ENCODE peak calls at places on chromosomes 11 and 22, in four cellular contexts. One of them, this sample, is unnamed.

GRCh38 chr11:48020092-48020755 is 39.9 kb downstream of the PTPRJ start:
- DNase-seq in A549: no peak
- DNase-seq in HepG2: no peak
- DNase-seq in GM12878: peak; percentile 66
- DNase-seq in this sample: peak; percentile 98

GRCh38 chr11:85826096-85826855 is 15.3 kb upstream of the SYTL2 start:
- DNase-seq in A549: peak; percentile 84
- DNase-seq in HepG2: no peak
- DNase-seq in GM12878: no peak
- DNase-seq in this sample: no peak

GRCh38 chr11:96200243-96200642 is 142.8 kb downstream of the MAML2 start:
- DNase-seq in HepG2: no peak
- DNase-seq in GM12878: no peak
- DNase-seq in A549: no peak
- DNase-seq in this sample: no peak

GRCh38 chr11:76321820-76322524 is 59.0 kb downstream of the THAP12 start:
- DNase-seq in GM12878: no peak
- DNase-seq in HepG2: no peak
- DNase-seq in A549: no peak
- DNase-seq in this sample: no peak

GRCh38 chr22:23380911-23381310 is 199.2 kb downstream of the IGLL1 start:
- DNase-seq in A549: no peak
- DNase-seq in HepG2: no peak
- DNase-seq in GM12878: no peak
- DNase-seq in this sample: no peak

GRCh38 chr11:131943296-131943695 is 572.9 kb downstream of the NTM start:
- DNase-seq in A549: no peak
- DNase-seq in GM12878: no peak
- DNase-seq in HepG2: no peak
- DNase-seq in this sample: no peak

GRCh38 chr11:83026229-83026628 is 45.5 kb downstream of the RAB30 start:
- DNase-seq in A549: no peak
- DNase-seq in HepG2: no peak
- DNase-seq in GM12878: no peak
- DNase-seq in this sample: no peak

GRCh38 chr11:13962562-13963168 is at the start of gene SPON1:
- DNase-seq in A549: no peak
- DNase-seq in HepG2: no peak
- DNase-seq in GM12878: no peak
- DNase-seq in this sample: no peak

GRCh38 chr11:91857194-91857593 is 367.4 kb upstream of the FAT3 start:
- DNase-seq in A549: no peak
- DNase-seq in GM12878: no peak
- DNase-seq in HepG2: no peak
- DNase-seq in this sample: no peak

GRCh38 chr22:50294319-50294656 is 13.2 kb downstream of the PLXNB2 start:
- DNase-seq in HepG2: no peak
- DNase-seq in A549: no peak
- DNase-seq in GM12878: no peak
- DNase-seq in this sample: no peak

GRCh38 chr11:34363363-34364084 is 5.7 kb upstream of the ABTB2 start:
- DNase-seq in HepG2: peak; percentile 76
- DNase-seq in A549: no peak
- DNase-seq in GM12878: no peak
- DNase-seq in this sample: peak; percentile 21

GRCh38 chr11:76048763-76049162 is 157.5 kb downstream of the WNT11 start:
- DNase-seq in HepG2: no peak
- DNase-seq in GM12878: no peak
- DNase-seq in A549: no peak
- DNase-seq in this sample: peak; percentile 66

GRCh38 chr11:77040401-77040777 is 6.2 kb downstream of the B3GNT6 start:
- DNase-seq in GM12878: no peak
- DNase-seq in A549: no peak
- DNase-seq in HepG2: no peak
- DNase-seq in this sample: no peak

GRCh38 chr11:9260182-9261146 is 4.7 kb downstream of the DENND5A start:
- DNase-seq in A549: no peak
- DNase-seq in GM12878: no peak
- DNase-seq in HepG2: no peak
- DNase-seq in this sample: no peak

GRCh38 chr11:116215471-116216113 is 557.2 kb downstream of the BUD13 start:
- DNase-seq in HepG2: no peak
- DNase-seq in A549: no peak
- DNase-seq in GM12878: no peak
- DNase-seq in this sample: no peak

GRCh38 chr11:20367313-20367948 is 3.9 kb downstream of the HTATIP2 start:
- DNase-seq in A549: peak; percentile 90
- DNase-seq in HepG2: peak; percentile 24
- DNase-seq in GM12878: no peak
- DNase-seq in this sample: peak; percentile 64

GRCh38 chr11:114251797-114252327 is 44.3 kb upstream of the NNMT start:
- DNase-seq in HepG2: no peak
- DNase-seq in A549: no peak
- DNase-seq in GM12878: no peak
- DNase-seq in this sample: no peak

GRCh38 chr22:18152519-18152918 is 2.5 kb downstream of the USP18 start:
- DNase-seq in HepG2: no peak
- DNase-seq in A549: no peak
- DNase-seq in GM12878: peak; percentile 26
- DNase-seq in this sample: no peak

DNA sequence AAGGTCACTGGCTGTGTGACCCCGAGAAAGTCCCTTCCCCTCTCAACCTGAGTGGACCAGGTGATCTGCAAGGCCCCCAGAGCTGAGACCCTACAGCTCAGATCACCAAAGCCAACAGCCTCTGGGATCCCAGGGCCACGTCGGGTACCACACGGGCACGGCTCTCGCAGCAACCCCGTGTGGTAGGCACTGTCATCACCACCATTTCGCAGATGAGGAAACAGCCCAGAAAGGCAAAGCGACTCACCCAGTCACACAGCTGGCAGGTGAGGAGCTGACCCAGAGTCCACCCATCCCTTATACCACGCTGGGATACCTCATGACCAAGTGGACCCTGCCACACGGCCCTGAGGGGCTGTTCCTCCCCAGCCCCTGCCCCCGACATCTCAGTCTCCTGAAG is 2.8 kb downstream of the ATP5MGL start:
- DNase-seq in A549: no peak
- DNase-seq in HepG2: no peak
- DNase-seq in GM12878: no peak
- DNase-seq in this sample: no peak
- TF ChIP-seq MYC in A549: no peak
- TF ChIP-seq MYC in HepG2: no peak
- TF ChIP-seq MYC in GM12878: no peak
- TF ChIP-seq MYC in this sample: no peak

DNA sequence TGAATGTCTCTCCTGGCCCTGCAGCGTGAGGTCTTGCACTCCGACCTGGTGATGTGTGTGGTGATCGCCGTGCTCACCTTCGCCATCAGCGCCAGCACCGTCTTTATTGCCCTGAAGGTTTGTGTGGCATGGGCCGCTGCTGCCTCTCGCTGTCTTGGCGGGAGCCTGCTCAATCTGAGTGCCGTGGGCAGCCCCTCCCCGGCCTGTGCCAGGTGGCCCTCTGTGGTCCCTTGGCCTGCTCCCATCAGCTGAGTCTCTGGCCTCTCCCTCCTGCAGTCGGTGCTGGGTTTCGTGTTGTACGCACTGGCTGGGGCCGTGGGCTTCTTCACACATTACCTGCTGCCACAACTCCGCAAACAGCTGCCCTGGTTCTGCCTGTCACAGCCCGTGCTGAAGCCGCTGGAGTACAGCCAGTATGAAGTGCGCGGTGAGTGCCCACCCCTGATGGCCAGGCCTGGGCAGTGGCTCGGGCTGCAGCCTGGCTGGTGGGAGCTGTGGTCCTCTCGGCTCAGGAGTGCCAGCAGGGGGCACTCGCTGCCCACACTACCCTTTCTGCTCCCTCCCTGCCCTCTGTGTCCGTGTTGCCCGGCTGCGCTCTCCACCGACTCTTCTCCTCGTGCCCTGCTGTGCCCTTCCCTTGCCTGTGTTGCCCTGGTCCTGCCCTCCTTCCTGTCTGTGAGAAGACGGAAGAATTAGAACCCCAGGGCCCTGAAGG is 10.2 kb downstream of the PCNX3 start:
- DNase-seq in GM12878: no peak
- DNase-seq in A549: peak; percentile 69
- DNase-seq in HepG2: no peak
- DNase-seq in this sample: peak; percentile 60
- TF ChIP-seq CTCF in GM12878: peak; percentile 87
- TF ChIP-seq CTCF in A549: peak; percentile 62
- TF ChIP-seq CTCF in HepG2: peak; percentile 76
- TF ChIP-seq CTCF in this sample: peak; percentile 66

DNA sequence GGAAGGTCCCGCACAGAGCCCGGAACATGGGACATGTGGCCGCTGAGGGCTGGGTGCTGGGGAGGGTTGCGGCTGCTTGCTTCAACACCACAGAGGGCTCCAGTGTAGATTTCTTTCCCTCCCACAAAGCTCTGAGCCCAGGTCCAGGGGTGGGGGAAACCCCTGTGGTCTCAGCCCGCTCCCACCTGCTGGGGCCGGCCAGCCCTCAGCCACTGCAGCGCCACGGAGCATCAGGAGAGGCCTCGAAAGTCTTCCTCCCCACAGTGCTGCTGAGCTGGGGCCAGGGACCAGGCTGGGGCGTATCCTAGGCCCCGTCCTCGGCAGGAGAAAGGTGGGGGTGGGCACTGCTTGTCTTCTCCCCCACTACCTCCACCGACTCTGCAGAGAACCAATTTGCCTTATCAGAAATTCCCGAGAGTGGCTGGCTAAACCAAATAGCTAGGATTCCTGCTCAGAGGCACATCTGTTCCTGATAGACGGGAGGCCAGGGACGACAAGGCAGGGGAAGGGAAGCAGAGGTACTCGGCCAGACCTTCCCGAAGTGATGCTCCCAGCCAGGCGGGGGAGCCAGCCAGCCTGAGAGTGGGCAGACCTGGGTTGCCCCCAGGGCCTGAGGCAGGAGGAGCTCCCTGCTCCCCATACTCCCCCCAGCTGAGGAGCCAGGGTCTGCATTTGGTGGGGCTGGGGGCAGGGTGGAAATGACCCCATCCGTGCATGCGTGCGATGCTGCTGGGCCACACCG is 18.7 kb downstream of the IGF2 start:
- DNase-seq in A549: no peak
- DNase-seq in GM12878: no peak
- DNase-seq in HepG2: no peak
- DNase-seq in this sample: no peak
- TF ChIP-seq MYC in A549: no peak
- TF ChIP-seq MYC in GM12878: no peak
- TF ChIP-seq MYC in HepG2: no peak
- TF ChIP-seq MYC in this sample: no peak

GRCh38 chr11:62621567-62622470 is at the start of gene B3GAT3:
- DNase-seq in HepG2: peak; percentile 95
- DNase-seq in A549: peak; percentile 99
- DNase-seq in GM12878: peak; percentile 98
- DNase-seq in this sample: peak; percentile 99
- TF ChIP-seq CTCF in HepG2: peak; percentile 39
- TF ChIP-seq CTCF in A549: peak; percentile 6
- TF ChIP-seq CTCF in GM12878: no peak
- TF ChIP-seq CTCF in this sample: no peak

GRCh38 chr11:130066338-130066737 is 3.4 kb upstream of the APLP2 start:
- DNase-seq in GM12878: no peak
- DNase-seq in HepG2: no peak
- DNase-seq in A549: no peak
- DNase-seq in this sample: no peak
- TF ChIP-seq MYC in GM12878: no peak
- TF ChIP-seq MYC in HepG2: no peak
- TF ChIP-seq MYC in A549: no peak
- TF ChIP-seq MYC in this sample: no peak

DNA sequence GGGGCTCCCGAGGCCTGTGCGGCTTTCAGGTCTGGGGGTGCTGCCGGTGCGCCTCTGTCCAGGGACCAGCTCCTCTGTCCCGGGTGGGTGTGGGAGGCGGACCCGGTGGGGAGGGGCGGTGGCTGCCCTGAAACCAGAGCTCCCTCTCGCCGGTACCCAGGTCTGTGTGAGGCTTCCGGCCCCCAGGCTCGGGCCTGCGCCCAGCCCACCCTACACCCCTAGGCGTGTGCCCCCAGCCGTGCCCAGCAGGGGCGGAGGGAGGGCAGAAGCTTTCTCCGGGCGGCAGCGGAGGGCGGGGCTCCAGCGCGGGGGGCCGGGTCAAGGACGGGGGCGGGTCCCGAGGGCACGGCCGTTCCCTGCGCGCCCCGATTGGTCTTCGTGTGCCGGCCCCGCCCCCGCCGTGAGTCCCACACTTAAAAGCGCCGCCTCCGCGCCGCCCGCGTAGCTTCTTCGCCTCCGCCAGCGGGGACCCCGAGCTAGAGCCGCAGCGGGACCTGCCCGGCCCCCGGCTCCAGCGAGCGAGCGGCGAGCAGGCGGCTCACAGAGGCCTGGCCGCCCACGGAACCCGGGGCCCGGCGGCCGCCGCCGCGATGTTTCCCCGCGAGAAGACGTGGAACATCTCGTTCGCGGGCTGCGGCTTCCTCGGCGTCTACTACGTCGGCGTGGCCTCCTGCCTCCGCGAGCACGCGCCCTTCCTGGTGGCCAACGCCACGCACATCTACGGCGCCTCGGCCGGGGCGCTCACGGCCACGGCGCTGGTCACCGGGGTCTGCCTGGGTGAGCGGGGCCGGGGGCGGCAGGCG is 616 bp downstream of the PNPLA2 start:
- DNase-seq in GM12878: no peak
- DNase-seq in A549: no peak
- DNase-seq in HepG2: peak; percentile 77
- DNase-seq in this sample: peak; percentile 91
- TF ChIP-seq CTCF in GM12878: no peak
- TF ChIP-seq CTCF in A549: no peak
- TF ChIP-seq CTCF in HepG2: no peak
- TF ChIP-seq CTCF in this sample: no peak

GRCh38 chr11:107102692-107103463 is 84.6 kb upstream of the GUCY1A2 start:
- DNase-seq in HepG2: no peak
- DNase-seq in A549: no peak
- DNase-seq in GM12878: no peak
- DNase-seq in this sample: no peak
- TF ChIP-seq MYC in HepG2: no peak
- TF ChIP-seq MYC in A549: no peak
- TF ChIP-seq MYC in GM12878: no peak
- TF ChIP-seq MYC in this sample: no peak

This sample was measured in NB4.